ENCODE peak calls at places on chromosome 4, in four cellular contexts. Q is HL-60, F is K562, J is GM12878. I is an unnamed sample.
A peak's percentile ranks its signal among the peaks of the same experiment; 100 is the strongest.

GRCh38 chr4:13193662-13194061 is 290.5 kb downstream of the RAB28 start:
- DNase-seq in Q (no peak), F (no peak), J (no peak), I (no peak)

GRCh38 chr4:156970501-156971167 is 965 bp downstream of the PDGFC start:
- DNase-seq in Q (peak; percentile 48), F (no peak), J (no peak), I (no peak)

GRCh38 chr4:188550296-188550695 is 411.1 kb downstream of the TRIML1 start:
- DNase-seq in Q (no peak), F (no peak), J (no peak), I (no peak)

GRCh38 chr4:47824844-47825243 is 13.0 kb downstream of the CORIN start:
- DNase-seq in Q (no peak), F (no peak), J (no peak), I (no peak)

GRCh38 chr4:22667332-22667731 is 25.4 kb upstream of the GBA3 start:
- DNase-seq in Q (no peak), F (no peak), J (no peak), I (no peak)

GRCh38 chr4:173362666-173363065 is 8.1 kb upstream of the SAP30 start:
- DNase-seq in Q (no peak), F (no peak), J (no peak), I (no peak)

GRCh38 chr4:6926681-6927478 is 17.3 kb downstream of the TBC1D14 start:
- DNase-seq in Q (no peak), F (peak; percentile 80), J (no peak), I (no peak)

GRCh38 chr4:13184199-13184598 is 299.9 kb downstream of the RAB28 start:
- DNase-seq in Q (no peak), F (no peak), J (no peak), I (no peak)

GRCh38 chr4:186726440-186727148 is 2.9 kb upstream of the FAT1 start:
- DNase-seq in Q (no peak), F (peak; percentile 84), J (no peak), I (no peak)

GRCh38 chr4:19403786-19404185 is 847.9 kb upstream of the SLIT2 start:
- DNase-seq in Q (no peak), F (no peak), J (no peak), I (no peak)

GRCh38 chr4:4350909-4351308 is 36.0 kb upstream of the NSG1 start:
- DNase-seq in Q (no peak), F (no peak), J (no peak), I (no peak)

GRCh38 chr4:1496116-1496642 is 89.9 kb upstream of the NKX1-1 start:
- DNase-seq in Q (no peak), F (no peak), J (no peak), I (no peak)

GRCh38 chr4:67071641-67072040 is 473.7 kb downstream of the CENPC start:
- DNase-seq in Q (no peak), F (no peak), J (no peak), I (no peak)

GRCh38 chr4:7309636-7310035 is 117.3 kb downstream of the SORCS2 start:
- DNase-seq in Q (no peak), F (no peak), J (no peak), I (no peak)

GRCh38 chr4:168601899-168602298 is 105.0 kb downstream of the PALLD start:
- DNase-seq in Q (no peak), F (no peak), J (no peak), I (no peak)

GRCh38 chr4:164252286-164252685 is 501.6 kb upstream of the SMIM31 start:
- DNase-seq in Q (no peak), F (no peak), J (no peak), I (no peak)

GRCh38 chr4:89904524-89904923 is 9.9 kb downstream of the MMRN1 start:
- DNase-seq in Q (no peak), F (no peak), J (no peak), I (no peak)

GRCh38 chr4:106312997-106313522 is 2.9 kb downstream of the TBCK start:
- DNase-seq in Q (no peak), F (no peak), J (no peak), I (no peak)

GRCh38 chr4:91325495-91325894 is 978.3 kb upstream of the GRID2 start:
- DNase-seq in Q (no peak), F (no peak), J (no peak), I (no peak)

GRCh38 chr4:142883433-142883832 is 37.3 kb upstream of the INPP4B start:
- DNase-seq in Q (no peak), F (no peak), J (no peak), I (no peak)

GRCh38 chr4:154124539-154125255 is 335.8 kb upstream of the SFRP2 start:
- DNase-seq in Q (no peak), F (no peak), J (no peak), I (no peak)

GRCh38 chr4:41161355-41161754 is 53.0 kb downstream of the APBB2 start:
- DNase-seq in Q (no peak), F (no peak), J (no peak), I (no peak)

GRCh38 chr4:23333946-23334878 is 555.6 kb downstream of the PPARGC1A start:
- DNase-seq in Q (peak; percentile 84), F (peak; percentile 9), J (peak; percentile 39), I (no peak)

GRCh38 chr4:51831133-51831532 is 11.8 kb upstream of the DCUN1D4 start:
- DNase-seq in Q (peak; percentile 58), F (no peak), J (no peak), I (no peak)

GRCh38 chr4:89579776-89580175 is 257.2 kb downstream of the SNCA start:
- DNase-seq in Q (no peak), F (no peak), J (no peak), I (no peak)

GRCh38 chr4:121256346-121256745 is 92.2 kb upstream of the TNIP3 start:
- DNase-seq in Q (peak; percentile 74), F (no peak), J (peak; percentile 77), I (no peak)

GRCh38 chr4:123353656-123354055 is 42.9 kb upstream of the SPRY1 start:
- DNase-seq in Q (no peak), F (no peak), J (no peak), I (no peak)

GRCh38 chr4:110310795-110311194 is 112.4 kb upstream of the ELOVL6 start:
- DNase-seq in Q (peak; percentile 14), F (no peak), J (peak; percentile 17), I (no peak)

GRCh38 chr4:86117781-86118302 is 242.0 kb downstream of the MAPK10 start:
- DNase-seq in Q (no peak), F (no peak), J (no peak), I (no peak)

GRCh38 chr4:186657766-186658165 is 65.9 kb downstream of the FAT1 start:
- DNase-seq in Q (no peak), F (no peak), J (no peak), I (no peak)

GRCh38 chr4:7096264-7096663 is 28.4 kb upstream of the GRPEL1 start:
- DNase-seq in Q (no peak), F (no peak), J (no peak), I (no peak)

GRCh38 chr4:59380841-59381366 is 1819.2 kb upstream of the ADGRL3 start:
- DNase-seq in Q (no peak), F (no peak), J (no peak), I (no peak)

GRCh38 chr4:73687414-73687813 is 53.0 kb upstream of the CXCL8 start:
- DNase-seq in Q (no peak), F (no peak), J (no peak), I (no peak)

GRCh38 chr4:108850407-108850709 is 87.5 kb upstream of the ETNPPL start:
- DNase-seq in Q (no peak), F (no peak), J (no peak), I (no peak)

GRCh38 chr4:77449162-77449561 is 156.5 kb upstream of the CXCL13 start:
- DNase-seq in Q (no peak), F (no peak), J (no peak), I (no peak)

GRCh38 chr4:184778325-184778724 is 44.4 kb upstream of the CENPU start:
- DNase-seq in Q (no peak), F (no peak), J (no peak), I (no peak)
- TF ChIP-seq POLR2AphosphoS5 in Q (no peak), F (no peak), J (peak; percentile 31), I (no peak)

GRCh38 chr4:78638324-78639172 is 87.0 kb downstream of the ANXA3 start:
- DNase-seq in Q (no peak), F (no peak), J (peak; percentile 86), I (no peak)

GRCh38 chr4:78629991-78630541 is 78.5 kb downstream of the ANXA3 start:
- DNase-seq in Q (peak; percentile 42), F (peak; percentile 34), J (no peak), I (no peak)

DNA sequence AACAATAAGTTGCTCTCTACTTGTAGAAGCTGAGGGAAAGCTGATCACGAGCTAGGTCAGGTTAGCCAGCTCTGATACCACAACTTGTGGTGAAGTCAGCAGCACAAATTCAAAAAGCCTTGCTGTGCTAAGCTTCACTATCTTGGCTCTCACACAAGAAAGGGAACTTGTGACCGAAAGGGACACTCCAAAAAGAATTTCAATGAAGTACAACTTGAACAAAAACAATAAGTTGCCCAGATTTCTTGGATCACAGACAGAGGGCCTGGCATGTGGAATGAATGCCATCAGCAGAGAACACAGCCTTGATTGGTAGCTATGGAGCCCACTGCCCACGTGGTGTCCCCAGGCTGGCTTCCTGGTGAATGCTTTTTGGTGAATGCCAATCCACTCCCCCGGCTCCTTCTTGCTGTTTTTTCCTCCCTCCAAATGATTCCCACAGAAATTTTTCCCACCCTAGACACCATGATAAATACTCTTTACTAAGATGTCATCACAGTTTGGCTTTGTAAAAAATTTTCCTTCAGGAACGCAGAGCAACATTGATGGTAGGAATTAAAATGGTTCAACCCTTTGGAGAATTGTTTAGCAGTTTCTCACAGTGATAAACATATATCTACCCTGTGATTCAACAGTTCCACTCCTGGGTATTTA is 82.6 kb downstream of the ANXA3 start:
- DNase-seq in Q (no peak), F (no peak), J (no peak), I (no peak)
- TF ChIP-seq SPI1 in Q (no peak), F (no peak), J (no peak), I (no peak)

DNA sequence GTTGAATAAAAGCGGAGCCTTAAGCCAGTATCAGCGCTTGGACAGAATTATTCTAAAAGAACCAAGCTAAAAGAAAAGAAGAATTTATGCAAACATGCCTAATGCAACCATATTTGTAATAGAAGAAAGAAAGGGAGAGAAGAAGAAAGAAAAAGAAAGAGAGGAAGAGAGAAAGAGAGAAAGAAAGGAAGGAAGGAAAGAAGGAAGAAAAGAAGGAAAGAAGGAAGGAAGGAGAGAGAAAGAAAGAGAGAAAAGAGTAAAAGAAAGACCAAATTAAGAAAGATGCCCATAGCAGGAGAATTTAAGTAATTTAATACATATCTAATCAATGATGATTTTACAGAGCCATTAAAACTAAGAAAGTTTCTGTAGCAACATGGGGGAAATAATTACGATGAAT is 30.9 kb upstream of the TMEM150C start:
- DNase-seq in Q (no peak), F (no peak), J (no peak), I (no peak)
- TF ChIP-seq POLR2AphosphoS5 in Q (no peak), F (no peak), J (no peak), I (no peak)

DNA sequence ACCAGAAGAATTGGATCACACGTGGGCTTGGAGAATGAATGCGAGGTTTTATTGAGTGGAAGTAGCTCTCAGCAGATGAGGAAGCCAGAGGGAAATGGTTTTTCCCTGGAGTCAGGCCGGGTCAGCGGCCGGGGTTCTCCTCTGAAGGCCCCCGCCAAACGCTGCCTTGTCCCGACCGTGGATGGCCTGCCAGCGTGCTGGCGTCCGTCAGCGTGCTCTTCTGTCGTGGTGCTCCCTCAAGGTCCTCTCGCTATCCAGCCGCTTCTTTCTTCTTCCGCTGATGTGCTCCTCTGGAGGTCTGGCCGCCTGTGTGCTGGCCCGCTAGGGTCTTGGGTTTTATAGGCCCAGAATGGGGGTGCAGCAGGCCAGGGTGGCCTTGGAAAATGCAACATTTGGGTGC is 632.2 kb downstream of the TRAM1L1 start:
- DNase-seq in Q (no peak), F (no peak), J (no peak), I (no peak)
- TF ChIP-seq SPI1 in Q (no peak), F (no peak), J (no peak), I (no peak)

I was measured in GM12891.